ENCODE peak calls at places on chromosome 20, in six cellular contexts. K is astrocyte, Y is NCI-H524, E is cardiac muscle cell, F is ovary, B is HT-29. T is an unnamed sample.

GRCh38 chr20:2692036-2692885 is at the start of gene EBF4:
- DNase-seq in B (no peak), E (peak), F (peak), Y (peak), K (no peak), T (no peak)

GRCh38 chr20:17869295-17869994 is 99.1 kb downstream of the SNX5 start:
- DNase-seq in K (no peak), E (no peak), B (no peak), Y (no peak), F (no peak), T (no peak)

GRCh38 chr20:4180355-4180754 is 165.0 kb upstream of the RNF24 start:
- DNase-seq in K (no peak), B (no peak), E (no peak), Y (no peak), F (no peak), T (no peak)

GRCh38 chr20:25545171-25545570 is 40.2 kb downstream of the NINL start:
- DNase-seq in Y (no peak), B (no peak), K (no peak), F (no peak), E (no peak), T (no peak)

GRCh38 chr20:7736336-7736735 is 203.9 kb downstream of the HAO1 start:
- DNase-seq in K (peak), E (peak), Y (no peak), F (no peak), B (no peak), T (no peak)

GRCh38 chr20:62737271-62737761 is 28.7 kb downstream of the NTSR1 start:
- DNase-seq in F (no peak), Y (no peak), E (no peak), K (no peak), B (no peak), T (no peak)

GRCh38 chr20:45444050-45444449 is 25.5 kb upstream of the WFDC2 start:
- DNase-seq in F (no peak), Y (no peak), K (no peak), E (no peak), B (peak), T (no peak)

GRCh38 chr20:49505518-49505917 is 23.1 kb upstream of the KCNB1 start:
- DNase-seq in Y (peak), F (peak), B (no peak), E (peak), K (peak), T (no peak)

GRCh38 chr20:24815931-24816330 is 133.1 kb upstream of the CST7 start:
- DNase-seq in F (no peak), E (no peak), B (no peak), K (no peak), Y (no peak), T (no peak)

GRCh38 chr20:44470327-44470726 is 5.3 kb upstream of the TTPAL start:
- DNase-seq in K (no peak), F (no peak), B (no peak), Y (no peak), E (no peak), T (no peak)

GRCh38 chr20:18613553-18613952 is 25.7 kb downstream of the DTD1 start:
- DNase-seq in Y (no peak), E (no peak), B (no peak), F (no peak), K (no peak), T (no peak)

GRCh38 chr20:5153612-5154542 is 27.1 kb downstream of the CDS2 start:
- DNase-seq in E (no peak), F (no peak), K (peak), Y (no peak), B (no peak), T (no peak)

GRCh38 chr20:57258055-57258454 is 8.4 kb downstream of the BMP7 start:
- DNase-seq in E (no peak), B (no peak), F (no peak), K (no peak), Y (no peak), T (no peak)

GRCh38 chr20:38298768-38299288 is 5.1 kb upstream of the BPI start:
- DNase-seq in B (no peak), F (peak), K (no peak), E (peak), Y (no peak), T (no peak)

T was measured in activated CD8-positive, alpha-beta memory T cell treated with anti-CD3 and anti-CD28 coated beads for 1 hour.